ENCODE peak calls at places on chromosome 10, in six cellular contexts. R, F, Z, L, U and T are unnamed samples.

GRCh38 chr10:107701947-107702346 is 537.4 kb upstream of the SORCS1 start:
- ATAC-seq in U (no peak), Z (no peak), F (no peak), R (no peak), L (no peak), T (no peak)

GRCh38 chr10:51029172-51029641 is 45.1 kb upstream of the PRKG1 start:
- ATAC-seq in F (peak; percentile 39), Z (no peak), L (no peak), U (no peak), R (no peak), T (peak; percentile 70)

GRCh38 chr10:123967626-123968243 is 76.1 kb upstream of the CPXM2 start:
- ATAC-seq in U (peak; percentile 86), L (peak; percentile 76), F (peak; percentile 86), R (peak; percentile 96), Z (peak; percentile 87), T (peak; percentile 74)

GRCh38 chr10:110577056-110577455 is 9.6 kb downstream of the SMC3 start:
- ATAC-seq in F (no peak), Z (no peak), L (no peak), U (no peak), R (no peak), T (no peak)

GRCh38 chr10:26534384-26534783 is 96.2 kb downstream of the APBB1IP start:
- ATAC-seq in Z (peak; percentile 24), R (peak; percentile 93), U (no peak), F (no peak), L (no peak), T (no peak)

GRCh38 chr10:22453948-22454347 is 108.7 kb downstream of the SPAG6 start:
- ATAC-seq in U (no peak), Z (no peak), R (no peak), L (no peak), F (no peak), T (no peak)

GRCh38 chr10:13078912-13079775 is 20.8 kb upstream of the OPTN start:
- ATAC-seq in F (no peak), L (no peak), Z (no peak), U (no peak), R (no peak), T (no peak)

GRCh38 chr10:96695975-96696634 is 24.2 kb downstream of the PIK3AP1 start:
- ATAC-seq in L (no peak), R (no peak), Z (no peak), U (no peak), F (no peak), T (no peak)

GRCh38 chr10:110141747-110142625 is 65.4 kb upstream of the MXI1 start:
- ATAC-seq in R (no peak), L (no peak), U (peak; percentile 82), F (peak; percentile 24), Z (peak; percentile 64), T (peak; percentile 39)

GRCh38 chr10:5935628-5936027 is 41.7 kb downstream of the IL15RA start:
- ATAC-seq in Z (no peak), R (no peak), U (no peak), F (no peak), L (no peak), T (no peak)
- TF ChIP-seq POLR2A in Z (no peak), R (no peak), U (no peak), F (no peak), L (no peak), T (no peak)

GRCh38 chr10:25417611-25418010 is 242.8 kb downstream of the GPR158 start:
- ATAC-seq in U (no peak), L (no peak), R (no peak), F (no peak), Z (no peak), T (no peak)
- TF ChIP-seq CTCF in U (no peak), L (no peak), R (no peak), F (no peak), Z (no peak), T (no peak)

DNA sequence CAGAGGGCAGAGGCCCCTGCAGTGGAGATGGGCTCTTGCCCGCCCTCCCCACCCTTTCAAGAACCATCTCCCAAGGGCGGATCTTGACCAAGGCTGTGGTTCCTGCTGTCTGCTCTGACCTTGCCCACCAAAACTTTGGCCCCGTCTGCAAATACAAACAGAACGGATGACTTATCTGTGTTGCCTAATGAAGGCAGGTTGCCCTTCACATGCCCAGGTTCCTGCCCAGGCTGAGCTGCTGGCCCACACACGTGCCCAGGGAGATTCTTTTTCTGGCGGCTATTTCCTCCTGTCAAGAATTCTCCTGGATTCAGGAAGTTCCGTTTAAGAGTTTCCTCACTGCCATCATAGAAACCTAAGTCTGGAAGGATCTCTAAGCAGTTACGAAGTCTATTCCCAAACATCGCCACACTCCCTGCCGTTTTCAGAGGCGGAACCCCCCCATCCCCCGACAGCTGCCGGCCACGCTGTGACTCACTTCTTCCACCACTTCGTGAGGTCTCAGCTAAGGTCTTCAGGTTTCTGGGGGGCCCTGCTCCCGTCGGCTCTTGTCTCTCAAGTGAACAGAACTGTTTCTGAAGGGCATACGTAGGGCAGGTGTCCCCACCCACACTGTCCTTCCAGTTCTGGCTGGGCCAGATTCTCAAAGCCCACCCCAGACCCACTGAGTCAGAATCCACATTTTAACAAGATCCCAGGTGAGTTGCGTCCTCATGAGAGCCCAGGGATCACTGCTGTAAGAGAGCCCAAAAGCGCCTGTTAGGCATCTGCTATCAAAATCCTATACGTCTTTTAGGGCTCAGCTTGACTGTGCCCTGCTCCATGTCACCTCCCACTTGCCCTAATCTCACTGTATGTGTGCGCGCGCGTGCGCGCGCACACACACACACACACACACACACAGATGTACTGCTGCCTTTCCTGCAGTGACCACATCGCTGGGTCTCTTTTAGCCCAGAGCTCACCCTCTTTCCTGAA is 78.6 kb downstream of the PROSER2 start:
- ATAC-seq in R (no peak), Z (no peak), F (no peak), U (peak; percentile 69), L (no peak), T (no peak)
- H3K4me3 ChIP-seq in R (no peak overlapping the region), Z (no peak overlapping the region), F (no peak overlapping the region), U (no peak overlapping the region), L (no peak overlapping the region), T (no peak overlapping the region)

GRCh38 chr10:57008189-57008588 is 647.1 kb upstream of the ZWINT start:
- ATAC-seq in Z (no peak), F (no peak), L (no peak), U (no peak), R (no peak), T (no peak)
- TF ChIP-seq POLR2A in Z (no peak), F (no peak), L (no peak), U (no peak), R (no peak), T (no peak)

DNA sequence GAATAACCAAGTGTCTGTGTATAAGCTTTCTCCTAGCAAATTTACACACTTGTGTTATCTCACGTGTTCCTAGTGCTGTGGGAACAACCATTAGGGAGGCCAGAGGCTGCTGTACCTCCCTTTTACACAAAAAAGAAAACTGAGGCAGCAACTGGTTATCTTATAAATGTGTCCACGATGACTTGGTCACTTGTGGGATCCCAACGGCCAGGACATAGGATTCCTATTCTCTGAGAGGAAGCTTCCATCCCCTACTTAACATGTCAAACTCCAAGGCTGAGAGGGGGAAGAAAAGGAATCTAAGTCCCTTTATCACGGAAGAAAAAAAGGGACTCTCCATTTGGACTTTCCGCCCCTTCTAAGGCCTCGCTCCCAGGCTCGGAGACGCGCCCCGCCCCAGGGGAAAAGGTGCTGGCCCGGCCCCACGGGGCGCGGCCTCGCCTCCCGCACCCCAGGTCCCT is 430 bp downstream of the ZNF438 start:
- ATAC-seq in R (peak; percentile 78), L (peak; percentile 91), U (peak; percentile 81), Z (peak; percentile 88), F (peak; percentile 84), T (peak; percentile 79)
- TF ChIP-seq CTCF in R (no peak), L (no peak), U (no peak), Z (no peak), F (no peak), T (no peak)

GRCh38 chr10:102503264-102504178 is at the start of gene SUFU:
- ATAC-seq in U (peak; percentile 83), L (peak; percentile 64), F (peak; percentile 89), Z (peak; percentile 72), R (peak; percentile 72), T (peak; percentile 78)

GRCh38 chr10:102501201-102502028 is 1.1 kb downstream of the ACTR1A start:
- ATAC-seq in Z (no peak), U (no peak), R (no peak), L (no peak), F (no peak), T (no peak)

GRCh38 chr10:102502029-102502336 is 529 bp downstream of the ACTR1A start:
- ATAC-seq in R (peak; percentile 80), L (peak; percentile 79), Z (peak; percentile 86), U (peak; percentile 84), F (peak; percentile 92), T (peak; percentile 89)

GRCh38 chr10:102502337-102503151 is at the start of gene ACTR1A:
- ATAC-seq in U (peak; percentile 84), L (peak; percentile 88), F (peak; percentile 88), Z (peak; percentile 87), R (peak; percentile 69), T (peak; percentile 86)

DNA sequence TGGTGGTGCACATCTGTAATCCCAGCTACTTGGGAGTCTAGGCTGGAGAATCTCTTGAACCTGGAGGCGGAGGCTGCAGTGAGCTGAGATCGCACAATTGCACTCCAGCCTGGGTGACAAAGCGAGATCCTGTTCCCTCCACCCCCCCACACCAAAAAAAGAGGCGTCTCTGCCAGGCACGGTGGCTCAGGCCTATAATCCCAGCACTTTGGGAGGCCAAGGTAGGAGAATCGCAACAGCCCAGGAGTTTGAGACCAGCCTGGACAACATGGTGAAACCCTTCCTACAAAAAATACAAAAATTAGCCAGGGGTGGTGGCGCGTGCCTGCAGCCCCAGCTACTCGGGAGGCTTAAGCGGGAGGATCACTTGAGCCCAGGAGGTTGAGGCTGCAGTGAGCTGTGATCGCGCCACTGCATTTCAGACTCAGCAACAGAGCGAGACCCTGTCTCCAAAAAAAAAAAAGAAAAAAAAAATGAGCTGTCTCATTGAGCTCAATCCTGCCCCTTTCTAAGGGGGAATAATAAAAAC is 1.8 kb downstream of the ACTR1A start:
- ATAC-seq in L (no peak), R (no peak), Z (no peak), F (no peak), U (no peak), T (no peak)
- H3K4me3 ChIP-seq in L (no peak overlapping the region), R (peak overlapping the region; percentile 83), Z (peak overlapping the region; percentile 92), F (no peak overlapping the region), U (no peak overlapping the region), T (peak overlapping the region; percentile 90)